ENCODE peak calls at places on chromosome 11, in seven cellular contexts. One of them, this sample, is unnamed. For H3K4me1, the result is how much of the 10 kb centered on the place peaks cover.

GRCh38 chr11:61507962-61508824 is at the start of gene LRRC10B:
- DNase-seq in mesendoderm: peak
- DNase-seq in NT2/D1: peak
- DNase-seq in spleen: no peak
- DNase-seq in A549: no peak
- DNase-seq in tibial artery: no peak
- DNase-seq in CD8-positive, alpha-beta T cell: no peak
- DNase-seq in this sample: no peak

GRCh38 chr11:113014731-113015455 is 53.7 kb downstream of the NCAM1 start:
- DNase-seq in mesendoderm: no peak
- DNase-seq in NT2/D1: no peak
- DNase-seq in spleen: no peak
- DNase-seq in A549: no peak
- DNase-seq in tibial artery: no peak
- DNase-seq in CD8-positive, alpha-beta T cell: no peak
- DNase-seq in this sample: no peak

GRCh38 chr11:4664791-4665190 is 21.0 kb downstream of the OR51E1 start:
- DNase-seq in mesendoderm: no peak
- DNase-seq in NT2/D1: no peak
- DNase-seq in spleen: no peak
- DNase-seq in A549: no peak
- DNase-seq in tibial artery: no peak
- DNase-seq in CD8-positive, alpha-beta T cell: no peak
- DNase-seq in this sample: no peak

GRCh38 chr11:4839851-4840549 is 9.0 kb downstream of the OR51S1 start:
- DNase-seq in mesendoderm: peak
- DNase-seq in NT2/D1: no peak
- DNase-seq in spleen: no peak
- DNase-seq in A549: no peak
- DNase-seq in tibial artery: no peak
- DNase-seq in CD8-positive, alpha-beta T cell: no peak
- DNase-seq in this sample: no peak

GRCh38 chr11:576791-577610 is 731 bp downstream of the PHRF1 start:
- DNase-seq in mesendoderm: no peak
- DNase-seq in NT2/D1: no peak
- DNase-seq in spleen: peak
- DNase-seq in A549: no peak
- DNase-seq in tibial artery: no peak
- DNase-seq in CD8-positive, alpha-beta T cell: no peak
- DNase-seq in this sample: no peak

GRCh38 chr11:66849501-66850234 is 6.4 kb downstream of the RCE1 start:
- DNase-seq in mesendoderm: no peak
- DNase-seq in NT2/D1: no peak
- DNase-seq in spleen: peak
- DNase-seq in A549: no peak
- DNase-seq in tibial artery: no peak
- DNase-seq in CD8-positive, alpha-beta T cell: no peak
- DNase-seq in this sample: peak

GRCh38 chr11:11345099-11345498 is 8.0 kb downstream of the CSNK2A3 start:
- DNase-seq in mesendoderm: no peak
- DNase-seq in NT2/D1: no peak
- DNase-seq in spleen: no peak
- DNase-seq in A549: no peak
- DNase-seq in tibial artery: no peak
- DNase-seq in CD8-positive, alpha-beta T cell: no peak
- DNase-seq in this sample: no peak

GRCh38 chr11:119347242-119347641 is 737 bp upstream of the MFRP start:
- DNase-seq in mesendoderm: no peak
- DNase-seq in NT2/D1: no peak
- DNase-seq in spleen: no peak
- DNase-seq in A549: no peak
- DNase-seq in tibial artery: no peak
- DNase-seq in CD8-positive, alpha-beta T cell: no peak
- DNase-seq in this sample: no peak

GRCh38 chr11:91773090-91773489 is 451.5 kb upstream of the FAT3 start:
- DNase-seq in mesendoderm: peak
- DNase-seq in NT2/D1: peak
- DNase-seq in spleen: no peak
- DNase-seq in A549: no peak
- DNase-seq in tibial artery: no peak
- DNase-seq in CD8-positive, alpha-beta T cell: no peak
- DNase-seq in this sample: no peak

GRCh38 chr11:34261820-34262219 is 96.0 kb downstream of the ABTB2 start:
- DNase-seq in mesendoderm: no peak
- DNase-seq in NT2/D1: no peak
- DNase-seq in spleen: no peak
- DNase-seq in A549: no peak
- DNase-seq in tibial artery: no peak
- DNase-seq in CD8-positive, alpha-beta T cell: no peak
- DNase-seq in this sample: no peak

GRCh38 chr11:101860694-101861371 is 54.0 kb upstream of the CEP126 start:
- DNase-seq in mesendoderm: peak
- DNase-seq in NT2/D1: peak
- DNase-seq in spleen: no peak
- DNase-seq in A549: peak
- DNase-seq in tibial artery: no peak
- DNase-seq in CD8-positive, alpha-beta T cell: peak
- DNase-seq in this sample: peak

GRCh38 chr11:119130662-119131061 is 9.3 kb downstream of the HINFP start:
- DNase-seq in mesendoderm: no peak
- DNase-seq in NT2/D1: no peak
- DNase-seq in spleen: no peak
- DNase-seq in A549: no peak
- DNase-seq in tibial artery: no peak
- DNase-seq in CD8-positive, alpha-beta T cell: no peak
- DNase-seq in this sample: no peak

GRCh38 chr11:48127521-48128183 is 89.0 kb upstream of the OR4B1 start:
- DNase-seq in mesendoderm: no peak
- DNase-seq in NT2/D1: no peak
- DNase-seq in spleen: no peak
- DNase-seq in A549: no peak
- DNase-seq in tibial artery: no peak
- DNase-seq in CD8-positive, alpha-beta T cell: no peak
- DNase-seq in this sample: no peak
- H3K4me1 ChIP-seq in mesendoderm: under half
- H3K4me1 ChIP-seq in NT2/D1: under half
- H3K4me1 ChIP-seq in spleen: under half
- H3K4me1 ChIP-seq in A549: under half
- H3K4me1 ChIP-seq in tibial artery: under half
- H3K4me1 ChIP-seq in CD8-positive, alpha-beta T cell: under half
- H3K4me1 ChIP-seq in this sample: under half

GRCh38 chr11:2389344-2390026 is 11.1 kb upstream of the TSSC4 start:
- DNase-seq in mesendoderm: peak
- DNase-seq in NT2/D1: no peak
- DNase-seq in spleen: peak
- DNase-seq in A549: no peak
- DNase-seq in tibial artery: no peak
- DNase-seq in CD8-positive, alpha-beta T cell: no peak
- DNase-seq in this sample: peak
- H3K4me1 ChIP-seq in mesendoderm: under half
- H3K4me1 ChIP-seq in NT2/D1: under half
- H3K4me1 ChIP-seq in spleen: half or more
- H3K4me1 ChIP-seq in A549: under half
- H3K4me1 ChIP-seq in tibial artery: under half
- H3K4me1 ChIP-seq in CD8-positive, alpha-beta T cell: under half
- H3K4me1 ChIP-seq in this sample: under half

DNA sequence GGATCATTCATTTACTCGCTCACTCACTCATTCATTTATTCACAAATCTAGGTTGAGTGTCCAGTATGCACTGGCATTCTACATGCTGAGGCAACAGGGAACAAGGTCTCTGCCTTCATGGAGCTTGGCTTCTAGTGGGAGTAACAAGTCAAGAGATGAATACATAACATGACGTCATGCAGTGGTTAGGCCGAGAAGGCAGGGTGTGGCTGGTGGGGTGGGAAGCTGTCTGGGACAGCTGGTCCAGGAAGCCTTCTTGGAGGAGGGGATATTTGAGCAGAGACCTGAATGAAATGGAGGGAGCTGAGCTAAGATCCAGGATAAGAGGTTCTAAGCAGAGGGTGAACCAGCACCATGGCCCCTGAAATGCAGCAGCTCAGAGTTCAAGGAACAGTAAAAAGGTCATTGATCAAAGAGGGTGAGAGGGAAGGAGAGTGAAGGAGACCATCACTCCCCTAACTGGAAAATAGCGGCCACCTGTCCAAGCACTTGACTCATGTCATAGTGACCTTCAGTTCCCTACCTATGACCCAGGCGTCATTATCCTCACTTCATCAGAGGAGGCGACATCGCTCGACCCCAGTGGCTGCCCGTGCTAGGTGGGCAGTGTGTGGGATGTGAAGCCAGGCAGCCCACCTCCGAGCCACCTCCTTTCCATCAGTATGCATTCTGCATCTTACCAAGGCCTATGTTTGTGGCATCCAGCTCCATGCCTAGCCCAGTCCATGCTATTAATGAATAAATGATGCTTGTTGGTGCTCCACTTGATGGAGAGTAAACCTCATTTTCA is 105.0 kb downstream of the TSPAN18 start:
- DNase-seq in mesendoderm: no peak
- DNase-seq in NT2/D1: no peak
- DNase-seq in spleen: no peak
- DNase-seq in A549: no peak
- DNase-seq in tibial artery: no peak
- DNase-seq in CD8-positive, alpha-beta T cell: no peak
- DNase-seq in this sample: no peak
- H3K4me1 ChIP-seq in mesendoderm: under half
- H3K4me1 ChIP-seq in NT2/D1: under half
- H3K4me1 ChIP-seq in spleen: under half
- H3K4me1 ChIP-seq in A549: under half
- H3K4me1 ChIP-seq in tibial artery: under half
- H3K4me1 ChIP-seq in CD8-positive, alpha-beta T cell: under half
- H3K4me1 ChIP-seq in this sample: under half

GRCh38 chr11:62505784-62506145 is 40.8 kb downstream of the AHNAK start:
- DNase-seq in mesendoderm: no peak
- DNase-seq in NT2/D1: no peak
- DNase-seq in spleen: no peak
- DNase-seq in A549: no peak
- DNase-seq in tibial artery: no peak
- DNase-seq in CD8-positive, alpha-beta T cell: no peak
- DNase-seq in this sample: no peak

GRCh38 chr11:62506413-62506940 is 40.1 kb downstream of the AHNAK start:
- DNase-seq in mesendoderm: no peak
- DNase-seq in NT2/D1: no peak
- DNase-seq in spleen: no peak
- DNase-seq in A549: no peak
- DNase-seq in tibial artery: no peak
- DNase-seq in CD8-positive, alpha-beta T cell: no peak
- DNase-seq in this sample: no peak

GRCh38 chr11:62505112-62505783 is 41.4 kb downstream of the AHNAK start:
- DNase-seq in mesendoderm: peak
- DNase-seq in NT2/D1: no peak
- DNase-seq in spleen: no peak
- DNase-seq in A549: no peak
- DNase-seq in tibial artery: no peak
- DNase-seq in CD8-positive, alpha-beta T cell: no peak
- DNase-seq in this sample: no peak

GRCh38 chr11:62507023-62507422 is 39.6 kb downstream of the AHNAK start:
- DNase-seq in mesendoderm: no peak
- DNase-seq in NT2/D1: no peak
- DNase-seq in spleen: no peak
- DNase-seq in A549: no peak
- DNase-seq in tibial artery: no peak
- DNase-seq in CD8-positive, alpha-beta T cell: no peak
- DNase-seq in this sample: no peak

DNA sequence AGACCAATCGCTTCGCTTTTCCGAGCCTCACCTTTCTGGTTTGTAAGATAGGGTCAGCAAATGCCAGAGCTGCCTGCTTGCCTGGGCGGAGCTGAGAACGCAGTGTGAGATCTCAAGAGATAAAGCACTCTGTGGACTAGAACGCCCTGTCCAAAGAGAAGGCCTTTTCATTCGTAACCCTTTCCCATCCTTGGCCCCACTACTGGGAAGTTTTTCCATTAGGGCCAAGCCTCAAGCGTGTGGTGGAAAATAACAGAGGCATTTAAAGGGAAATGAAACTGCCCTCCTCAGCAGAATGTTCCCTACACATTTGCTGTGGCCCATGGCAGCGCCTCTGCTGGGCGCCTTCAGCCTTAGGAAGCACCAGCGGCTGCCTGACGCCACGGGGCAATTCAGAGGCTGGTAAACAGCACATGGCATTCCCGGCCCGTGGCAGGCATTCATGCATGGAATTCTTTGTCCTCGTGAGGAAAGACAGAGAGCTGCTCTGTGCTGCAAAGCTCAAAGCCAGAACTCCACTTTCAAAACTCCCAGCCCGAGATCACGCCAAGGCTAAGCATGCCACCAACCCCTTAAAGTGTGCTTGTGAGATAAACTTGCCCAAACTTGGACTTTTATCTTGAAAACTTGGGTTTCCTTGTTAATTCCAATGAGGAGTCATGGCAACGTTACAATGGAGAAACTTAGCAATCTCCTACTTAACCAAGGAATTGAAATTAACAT is 38.1 kb downstream of the AHNAK start:
- DNase-seq in mesendoderm: peak
- DNase-seq in NT2/D1: no peak
- DNase-seq in spleen: peak
- DNase-seq in A549: peak
- DNase-seq in tibial artery: peak
- DNase-seq in CD8-positive, alpha-beta T cell: no peak
- DNase-seq in this sample: peak
- H3K4me1 ChIP-seq in mesendoderm: under half
- H3K4me1 ChIP-seq in NT2/D1: under half
- H3K4me1 ChIP-seq in spleen: half or more
- H3K4me1 ChIP-seq in A549: half or more
- H3K4me1 ChIP-seq in tibial artery: under half
- H3K4me1 ChIP-seq in CD8-positive, alpha-beta T cell: under half
- H3K4me1 ChIP-seq in this sample: under half

GRCh38 chr11:128491195-128491936 is 96.0 kb downstream of the ETS1 start:
- DNase-seq in mesendoderm: no peak
- DNase-seq in NT2/D1: no peak
- DNase-seq in spleen: no peak
- DNase-seq in A549: no peak
- DNase-seq in tibial artery: no peak
- DNase-seq in CD8-positive, alpha-beta T cell: no peak
- DNase-seq in this sample: no peak
- H3K4me1 ChIP-seq in mesendoderm: under half
- H3K4me1 ChIP-seq in NT2/D1: under half
- H3K4me1 ChIP-seq in spleen: half or more
- H3K4me1 ChIP-seq in A549: half or more
- H3K4me1 ChIP-seq in tibial artery: under half
- H3K4me1 ChIP-seq in CD8-positive, alpha-beta T cell: half or more
- H3K4me1 ChIP-seq in this sample: under half

GRCh38 chr11:117870176-117870952 is 6.1 kb downstream of the FXYD6 start:
- DNase-seq in mesendoderm: no peak
- DNase-seq in NT2/D1: no peak
- DNase-seq in spleen: no peak
- DNase-seq in A549: no peak
- DNase-seq in tibial artery: no peak
- DNase-seq in CD8-positive, alpha-beta T cell: no peak
- DNase-seq in this sample: no peak
- H3K4me1 ChIP-seq in mesendoderm: under half
- H3K4me1 ChIP-seq in NT2/D1: under half
- H3K4me1 ChIP-seq in spleen: half or more
- H3K4me1 ChIP-seq in A549: under half
- H3K4me1 ChIP-seq in tibial artery: under half
- H3K4me1 ChIP-seq in CD8-positive, alpha-beta T cell: under half
- H3K4me1 ChIP-seq in this sample: under half

GRCh38 chr11:125802387-125802786 is 14.5 kb downstream of the PATE3 start:
- DNase-seq in mesendoderm: no peak
- DNase-seq in NT2/D1: no peak
- DNase-seq in spleen: no peak
- DNase-seq in A549: no peak
- DNase-seq in tibial artery: no peak
- DNase-seq in CD8-positive, alpha-beta T cell: no peak
- DNase-seq in this sample: no peak
- H3K4me1 ChIP-seq in mesendoderm: under half
- H3K4me1 ChIP-seq in NT2/D1: under half
- H3K4me1 ChIP-seq in spleen: under half
- H3K4me1 ChIP-seq in A549: under half
- H3K4me1 ChIP-seq in tibial artery: under half
- H3K4me1 ChIP-seq in CD8-positive, alpha-beta T cell: under half
- H3K4me1 ChIP-seq in this sample: under half

This sample was measured in pancreas.